ENCODE peak calls at places on chromosomes 13 and 19, in nine cellular contexts. Z is K562, I is HepG2, Q is ovary, W is stomach, T is GM12878, E is tibial nerve, U is sigmoid colon, K is SK-N-SH. A is an unnamed sample.

GRCh38 chr19:41872775-41873647 is 4.1 kb upstream of the CD79A start:
- DNase-seq in Z (no peak), I (peak; percentile 72), Q (peak; percentile 59), W (peak; percentile 88), T (no peak), E (no peak), U (peak; percentile 65), K (peak; percentile 72), A (no peak)

GRCh38 chr19:56155124-56155687 is 14.1 kb downstream of the ZNF444 start:
- DNase-seq in Z (peak; percentile 47), I (no peak), Q (no peak), W (no peak), T (no peak), E (no peak), U (no peak), K (peak; percentile 59), A (no peak)

GRCh38 chr13:72166102-72166660 is 299.2 kb upstream of the DACH1 start:
- DNase-seq in Z (no peak), I (no peak), Q (no peak), W (no peak), T (no peak), E (no peak), U (no peak), K (no peak), A (no peak)

GRCh38 chr19:7515091-7515470 is 822 bp upstream of the ZNF358 start:
- DNase-seq in Z (no peak), I (no peak), Q (peak; percentile 92), W (peak; percentile 43), T (no peak), E (no peak), U (peak; percentile 92), K (no peak), A (no peak)

GRCh38 chr19:10420444-10421239 is at the start of gene PDE4A:
- DNase-seq in Z (peak; percentile 68), I (no peak), Q (no peak), W (no peak), T (no peak), E (no peak), U (no peak), K (peak; percentile 73), A (no peak)

GRCh38 chr19:19170053-19170945 is at the start of gene MEF2B:
- DNase-seq in Z (peak; percentile 98), I (peak; percentile 80), Q (peak; percentile 81), W (peak; percentile 88), T (no peak), E (peak; percentile 42), U (no peak), K (peak; percentile 96), A (peak; percentile 85)

GRCh38 chr19:53549354-53549753 is 11.4 kb downstream of the ZNF331 start:
- DNase-seq in Z (no peak), I (no peak), Q (no peak), W (no peak), T (no peak), E (no peak), U (no peak), K (no peak), A (no peak)

GRCh38 chr13:112679932-112680677 is 9.7 kb upstream of the ATP11A start:
- DNase-seq in Z (no peak), I (no peak), Q (no peak), W (peak; percentile 24), T (no peak), E (no peak), U (no peak), K (no peak), A (peak; percentile 71)

GRCh38 chr19:4284176-4284958 is 5.3 kb downstream of the SHD start:
- DNase-seq in Z (peak; percentile 98), I (peak; percentile 81), Q (no peak), W (no peak), T (no peak), E (no peak), U (no peak), K (peak; percentile 93), A (no peak)

DNA sequence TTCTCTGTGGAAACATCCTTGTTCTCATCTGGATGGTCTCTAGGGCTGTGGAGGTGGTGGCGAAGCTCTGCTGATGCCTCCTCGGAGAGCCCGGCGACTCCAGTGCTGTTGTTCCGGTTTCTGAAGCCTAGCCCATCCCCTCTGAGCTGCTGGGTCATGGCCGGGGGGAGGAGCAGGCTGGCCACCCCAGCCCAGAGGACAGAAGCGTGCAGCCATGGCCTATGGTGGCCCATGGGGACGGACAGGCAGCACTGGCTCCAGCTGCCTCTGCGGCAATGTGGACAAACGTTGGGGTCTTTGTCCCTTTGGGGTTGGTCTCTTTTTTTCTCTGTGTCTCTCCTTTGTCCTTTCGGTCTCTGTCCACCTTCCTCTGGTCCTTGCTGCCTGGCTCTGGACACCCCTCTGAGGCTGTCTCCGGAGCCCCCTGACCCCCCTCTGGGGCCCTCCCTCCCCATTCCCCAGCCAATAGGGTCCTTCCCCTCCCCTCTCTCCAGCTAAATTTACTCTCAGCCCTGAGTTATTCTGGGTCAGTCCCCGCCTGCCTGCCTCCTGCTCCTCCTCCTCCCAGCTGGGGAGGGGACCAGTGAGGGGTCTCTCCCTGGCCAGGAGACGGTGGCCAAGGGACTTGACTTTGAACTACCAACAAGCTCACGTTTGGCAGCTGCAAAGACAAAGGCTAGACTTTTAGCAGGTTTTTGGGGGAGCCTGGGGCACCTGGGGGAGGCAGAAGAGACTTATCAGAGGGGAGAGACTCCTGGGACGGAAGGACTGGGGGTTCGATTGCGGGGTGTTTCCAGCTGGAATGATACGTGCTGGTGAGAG is at the start of gene HRC:
- DNase-seq in Z (peak; percentile 56), I (peak; percentile 47), Q (no peak), W (no peak), T (no peak), E (no peak), U (no peak), K (no peak), A (no peak)
- TF ChIP-seq EP300 in Z (peak; percentile 18), I (no peak), Q (no peak), W (no peak), T (no peak), E (no peak), U (no peak), K (no peak), A (no peak)

DNA sequence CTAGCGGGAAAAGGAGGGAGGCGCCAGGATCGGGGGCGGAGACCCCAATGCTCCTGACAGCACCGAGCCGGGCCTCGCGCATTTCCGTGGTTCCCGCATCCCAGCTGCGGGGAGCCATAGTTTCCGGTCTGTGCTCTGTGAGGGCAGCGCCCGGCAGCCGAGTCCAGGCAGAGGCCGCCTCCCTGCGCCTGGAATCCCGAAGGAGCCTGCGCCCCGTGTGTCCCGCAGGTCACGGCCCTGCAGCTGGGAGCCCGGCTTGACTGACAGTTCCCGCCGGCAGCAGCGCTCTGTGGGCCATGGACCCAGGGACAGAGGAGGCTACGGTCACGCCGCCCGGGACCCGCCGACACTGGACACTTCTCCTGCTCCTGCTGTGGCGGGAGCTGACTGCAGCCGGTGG is 74.6 kb upstream of the C13orf46 start:
- DNase-seq in Z (no peak), I (no peak), Q (no peak), W (no peak), T (no peak), E (no peak), U (no peak), K (no peak), A (no peak)
- H3K27ac ChIP-seq in Z (no peak overlapping the region), I (no peak overlapping the region), Q (no peak overlapping the region), W (no peak overlapping the region), T (no peak overlapping the region), E (peak overlapping the region; percentile 0), U (no peak overlapping the region), K (no peak overlapping the region), A (no peak overlapping the region)

DNA sequence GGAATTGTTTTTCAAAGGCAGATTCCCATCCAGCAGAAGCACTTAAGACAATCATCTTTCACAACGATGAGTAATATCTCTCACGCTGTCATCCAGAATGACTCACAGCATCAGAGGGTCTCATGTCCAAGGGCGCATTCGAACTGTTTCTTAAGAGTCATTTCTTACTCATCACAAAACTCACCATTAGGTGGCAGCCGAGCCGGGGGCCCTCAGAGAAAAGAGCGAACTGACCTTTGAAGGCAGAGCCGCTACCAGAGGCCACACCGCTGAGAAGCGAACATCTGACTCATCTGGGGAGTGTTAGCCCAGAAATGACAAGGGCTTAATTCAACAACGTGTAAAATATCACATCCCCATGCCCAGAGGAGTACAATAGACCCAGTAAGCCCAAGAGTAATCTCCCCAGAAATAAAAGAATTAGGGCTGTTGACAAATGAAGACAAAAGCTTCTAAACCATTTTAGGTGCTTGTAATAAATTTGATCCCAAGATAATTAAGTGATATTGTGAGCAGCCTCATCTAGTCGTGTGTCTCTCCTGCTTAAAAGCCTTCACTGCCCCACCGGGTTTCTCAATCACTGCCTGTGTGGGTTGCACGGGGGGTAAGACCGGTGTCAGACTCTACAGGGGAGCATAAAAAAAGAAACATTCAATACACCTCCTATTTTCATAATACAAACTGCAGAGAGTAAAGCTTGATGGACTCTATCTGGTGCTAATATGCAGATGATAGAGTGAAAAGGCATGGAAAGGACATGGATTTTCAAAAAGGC is 96.2 kb downstream of the CYSLTR2 start:
- DNase-seq in Z (peak; percentile 26), I (peak; percentile 76), Q (peak; percentile 78), W (peak; percentile 62), T (peak; percentile 73), E (peak; percentile 83), U (peak; percentile 94), K (peak; percentile 35), A (peak; percentile 92)
- TF ChIP-seq EP300 in Z (no peak), I (no peak), Q (no peak), W (no peak), T (peak; percentile 48), E (no peak), U (no peak), K (no peak), A (no peak)

DNA sequence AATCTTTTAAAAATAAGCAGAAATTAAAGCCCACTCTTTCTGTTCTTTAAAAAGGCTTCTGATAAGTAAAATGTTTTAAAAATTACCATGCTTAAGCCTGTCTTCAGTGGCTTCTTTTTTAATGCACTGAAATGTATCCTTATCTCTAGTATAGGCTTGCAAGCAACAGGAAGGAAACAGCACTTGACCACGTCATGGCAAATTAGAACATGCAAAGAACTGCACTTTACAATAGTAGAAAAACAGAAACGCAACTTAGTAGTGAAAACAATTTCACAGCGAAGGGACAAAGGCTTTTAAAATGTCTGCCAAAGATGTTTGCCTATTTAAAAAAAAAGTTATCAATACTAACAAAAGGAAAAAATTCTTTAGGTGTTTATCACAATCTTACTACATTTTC is 36.3 kb downstream of the ELF1 start:
- DNase-seq in Z (no peak), I (no peak), Q (no peak), W (no peak), T (peak; percentile 84), E (peak; percentile 41), U (no peak), K (peak; percentile 38), A (no peak)
- H3K27ac ChIP-seq in Z (peak overlapping the region; percentile 82), I (no peak overlapping the region), Q (peak overlapping the region; percentile 11), W (peak overlapping the region; percentile 78), T (peak overlapping the region; percentile 82), E (peak overlapping the region; percentile 85), U (peak overlapping the region; percentile 63), K (peak overlapping the region; percentile 45), A (peak overlapping the region; percentile 75)

GRCh38 chr19:45717983-45718650 is 12.6 kb downstream of the FBXO46 start:
- DNase-seq in Z (no peak), I (no peak), Q (no peak), W (no peak), T (no peak), E (no peak), U (peak; percentile 75), K (no peak), A (no peak)
- TF ChIP-seq EP300 in Z (no peak), I (no peak), Q (no peak), W (no peak), T (no peak), E (no peak), U (no peak), K (no peak), A (no peak)